ENCODE peak calls at places on chromosomes 12 and 14, in six cellular contexts. One of them, this sample, is unnamed.

GRCh38 chr14:76193696-76194095 is 42.0 kb downstream of the GPATCH2L start:
- DNase-seq in mesothelial cell of epicardium: no peak
- DNase-seq in progenitor cell of endocrine pancreas: no peak
- DNase-seq in cardiac fibroblast: no peak
- DNase-seq in colonic mucosa: no peak
- DNase-seq in endothelial cell: no peak
- DNase-seq in this sample: no peak

GRCh38 chr14:50040401-50040775 is 76.0 kb downstream of the VCPKMT start:
- DNase-seq in mesothelial cell of epicardium: no peak
- DNase-seq in progenitor cell of endocrine pancreas: no peak
- DNase-seq in cardiac fibroblast: peak; percentile 74
- DNase-seq in colonic mucosa: no peak
- DNase-seq in endothelial cell: no peak
- DNase-seq in this sample: peak; percentile 41

GRCh38 chr12:8577879-8578278 is 34.8 kb downstream of the AICDA start:
- DNase-seq in mesothelial cell of epicardium: no peak
- DNase-seq in progenitor cell of endocrine pancreas: no peak
- DNase-seq in cardiac fibroblast: no peak
- DNase-seq in colonic mucosa: no peak
- DNase-seq in endothelial cell: no peak
- DNase-seq in this sample: no peak

GRCh38 chr12:92784795-92785562 is 82.2 kb downstream of the PLEKHG7 start:
- DNase-seq in mesothelial cell of epicardium: no peak
- DNase-seq in progenitor cell of endocrine pancreas: no peak
- DNase-seq in cardiac fibroblast: peak; percentile 81
- DNase-seq in colonic mucosa: peak; percentile 25
- DNase-seq in endothelial cell: peak; percentile 25
- DNase-seq in this sample: peak; percentile 57

GRCh38 chr14:59788176-59788575 is 82.4 kb downstream of the RTN1 start:
- DNase-seq in mesothelial cell of epicardium: no peak
- DNase-seq in progenitor cell of endocrine pancreas: no peak
- DNase-seq in cardiac fibroblast: peak; percentile 5
- DNase-seq in colonic mucosa: no peak
- DNase-seq in endothelial cell: no peak
- DNase-seq in this sample: no peak

GRCh38 chr12:58148405-58148804 is 207.0 kb downstream of the ATP23 start:
- DNase-seq in mesothelial cell of epicardium: no peak
- DNase-seq in progenitor cell of endocrine pancreas: no peak
- DNase-seq in cardiac fibroblast: peak; percentile 61
- DNase-seq in colonic mucosa: no peak
- DNase-seq in endothelial cell: peak; percentile 4
- DNase-seq in this sample: no peak

GRCh38 chr14:52840916-52841315 is 49.5 kb upstream of the GNPNAT1 start:
- DNase-seq in mesothelial cell of epicardium: no peak
- DNase-seq in progenitor cell of endocrine pancreas: no peak
- DNase-seq in cardiac fibroblast: peak; percentile 73
- DNase-seq in colonic mucosa: no peak
- DNase-seq in endothelial cell: no peak
- DNase-seq in this sample: peak; percentile 12

GRCh38 chr12:124369055-124369900 is 74.4 kb downstream of the RFLNA start:
- DNase-seq in mesothelial cell of epicardium: no peak
- DNase-seq in progenitor cell of endocrine pancreas: no peak
- DNase-seq in cardiac fibroblast: peak; percentile 98
- DNase-seq in colonic mucosa: peak; percentile 82
- DNase-seq in endothelial cell: no peak
- DNase-seq in this sample: no peak

GRCh38 chr12:131194166-131194565 is 240.5 kb downstream of the ADGRD1 start:
- DNase-seq in mesothelial cell of epicardium: no peak
- DNase-seq in progenitor cell of endocrine pancreas: no peak
- DNase-seq in cardiac fibroblast: no peak
- DNase-seq in colonic mucosa: no peak
- DNase-seq in endothelial cell: no peak
- DNase-seq in this sample: no peak

GRCh38 chr12:52259850-52260249 is 14.6 kb upstream of the KRT86 start:
- DNase-seq in mesothelial cell of epicardium: no peak
- DNase-seq in progenitor cell of endocrine pancreas: no peak
- DNase-seq in cardiac fibroblast: no peak
- DNase-seq in colonic mucosa: no peak
- DNase-seq in endothelial cell: no peak
- DNase-seq in this sample: no peak

GRCh38 chr14:59015482-59015881 is 173.0 kb upstream of the DAAM1 start:
- DNase-seq in mesothelial cell of epicardium: no peak
- DNase-seq in progenitor cell of endocrine pancreas: no peak
- DNase-seq in cardiac fibroblast: no peak
- DNase-seq in colonic mucosa: no peak
- DNase-seq in endothelial cell: no peak
- DNase-seq in this sample: no peak

GRCh38 chr12:75766263-75767160 is 255.1 kb upstream of the KRR1 start:
- DNase-seq in mesothelial cell of epicardium: no peak
- DNase-seq in progenitor cell of endocrine pancreas: no peak
- DNase-seq in cardiac fibroblast: peak; percentile 48
- DNase-seq in colonic mucosa: no peak
- DNase-seq in endothelial cell: no peak
- DNase-seq in this sample: no peak

GRCh38 chr12:110339184-110339952 is 58.3 kb downstream of the ATP2A2 start:
- DNase-seq in mesothelial cell of epicardium: no peak
- DNase-seq in progenitor cell of endocrine pancreas: no peak
- DNase-seq in cardiac fibroblast: no peak
- DNase-seq in colonic mucosa: no peak
- DNase-seq in endothelial cell: no peak
- DNase-seq in this sample: no peak

GRCh38 chr14:49512147-49512551 is 74.0 kb downstream of the RPS29 start:
- DNase-seq in mesothelial cell of epicardium: no peak
- DNase-seq in progenitor cell of endocrine pancreas: no peak
- DNase-seq in cardiac fibroblast: peak; percentile 50
- DNase-seq in colonic mucosa: no peak
- DNase-seq in endothelial cell: no peak
- DNase-seq in this sample: no peak

GRCh38 chr14:105858676-105859025 is 332.3 kb downstream of the TMEM121 start:
- DNase-seq in mesothelial cell of epicardium: peak; percentile 19
- DNase-seq in progenitor cell of endocrine pancreas: no peak
- DNase-seq in cardiac fibroblast: no peak
- DNase-seq in colonic mucosa: no peak
- DNase-seq in endothelial cell: no peak
- DNase-seq in this sample: no peak

GRCh38 chr14:58427289-58428010 is at the start of the genes KIAA0586 and TIMM9:
- DNase-seq in mesothelial cell of epicardium: peak; percentile 91
- DNase-seq in progenitor cell of endocrine pancreas: peak; percentile 80
- DNase-seq in cardiac fibroblast: peak; percentile 99
- DNase-seq in colonic mucosa: peak; percentile 96
- DNase-seq in endothelial cell: peak; percentile 87
- DNase-seq in this sample: peak; percentile 91

GRCh38 chr12:80778005-80778541 is 61.4 kb downstream of the MYF5 start:
- DNase-seq in mesothelial cell of epicardium: no peak
- DNase-seq in progenitor cell of endocrine pancreas: no peak
- DNase-seq in cardiac fibroblast: peak; percentile 96
- DNase-seq in colonic mucosa: peak; percentile 47
- DNase-seq in endothelial cell: no peak
- DNase-seq in this sample: peak; percentile 71

GRCh38 chr14:99136047-99136400 is 136.0 kb downstream of the BCL11B start:
- DNase-seq in mesothelial cell of epicardium: no peak
- DNase-seq in progenitor cell of endocrine pancreas: no peak
- DNase-seq in cardiac fibroblast: no peak
- DNase-seq in colonic mucosa: peak; percentile 14
- DNase-seq in endothelial cell: no peak
- DNase-seq in this sample: no peak

GRCh38 chr14:27642251-27642866 is 1044.5 kb upstream of the NOVA1 start:
- DNase-seq in mesothelial cell of epicardium: no peak
- DNase-seq in progenitor cell of endocrine pancreas: no peak
- DNase-seq in cardiac fibroblast: no peak
- DNase-seq in colonic mucosa: no peak
- DNase-seq in endothelial cell: no peak
- DNase-seq in this sample: no peak

GRCh38 chr12:129564768-129565167 is 339.1 kb downstream of the TMEM132D start:
- DNase-seq in mesothelial cell of epicardium: no peak
- DNase-seq in progenitor cell of endocrine pancreas: no peak
- DNase-seq in cardiac fibroblast: no peak
- DNase-seq in colonic mucosa: no peak
- DNase-seq in endothelial cell: no peak
- DNase-seq in this sample: no peak

GRCh38 chr12:12470751-12471300 is 91.8 kb downstream of the DUSP16 start:
- DNase-seq in mesothelial cell of epicardium: no peak
- DNase-seq in progenitor cell of endocrine pancreas: no peak
- DNase-seq in cardiac fibroblast: no peak
- DNase-seq in colonic mucosa: no peak
- DNase-seq in endothelial cell: no peak
- DNase-seq in this sample: no peak

GRCh38 chr12:77352941-77353340 is 287.6 kb upstream of the E2F7 start:
- DNase-seq in mesothelial cell of epicardium: no peak
- DNase-seq in progenitor cell of endocrine pancreas: no peak
- DNase-seq in cardiac fibroblast: peak; percentile 21
- DNase-seq in colonic mucosa: no peak
- DNase-seq in endothelial cell: no peak
- DNase-seq in this sample: no peak

GRCh38 chr12:34340534-34341361 is 318.5 kb downstream of the ALG10 start:
- DNase-seq in mesothelial cell of epicardium: no peak
- DNase-seq in progenitor cell of endocrine pancreas: no peak
- DNase-seq in cardiac fibroblast: no peak
- DNase-seq in colonic mucosa: no peak
- DNase-seq in endothelial cell: no peak
- DNase-seq in this sample: no peak

GRCh38 chr12:21300632-21301031 is 34.1 kb downstream of the SLCO1A2 start:
- DNase-seq in mesothelial cell of epicardium: no peak
- DNase-seq in progenitor cell of endocrine pancreas: no peak
- DNase-seq in cardiac fibroblast: no peak
- DNase-seq in colonic mucosa: no peak
- DNase-seq in endothelial cell: no peak
- DNase-seq in this sample: no peak

GRCh38 chr14:64953310-64953654 is 10.7 kb upstream of the GPX2 start:
- DNase-seq in mesothelial cell of epicardium: no peak
- DNase-seq in progenitor cell of endocrine pancreas: no peak
- DNase-seq in cardiac fibroblast: no peak
- DNase-seq in colonic mucosa: no peak
- DNase-seq in endothelial cell: no peak
- DNase-seq in this sample: no peak
- TF ChIP-seq CTCF in mesothelial cell of epicardium: no peak
- TF ChIP-seq CTCF in progenitor cell of endocrine pancreas: no peak
- TF ChIP-seq CTCF in cardiac fibroblast: no peak
- TF ChIP-seq CTCF in colonic mucosa: no peak
- TF ChIP-seq CTCF in endothelial cell: no peak
- TF ChIP-seq CTCF in this sample: no peak

GRCh38 chr12:26090853-26091510 is 33.9 kb downstream of the BHLHE41 start:
- DNase-seq in mesothelial cell of epicardium: no peak
- DNase-seq in progenitor cell of endocrine pancreas: no peak
- DNase-seq in cardiac fibroblast: no peak
- DNase-seq in colonic mucosa: no peak
- DNase-seq in endothelial cell: no peak
- DNase-seq in this sample: no peak

GRCh38 chr12:26088999-26089398 is 35.8 kb downstream of the BHLHE41 start:
- DNase-seq in mesothelial cell of epicardium: no peak
- DNase-seq in progenitor cell of endocrine pancreas: no peak
- DNase-seq in cardiac fibroblast: no peak
- DNase-seq in colonic mucosa: no peak
- DNase-seq in endothelial cell: no peak
- DNase-seq in this sample: peak; percentile 52

GRCh38 chr12:26092706-26093105 is 32.1 kb downstream of the BHLHE41 start:
- DNase-seq in mesothelial cell of epicardium: no peak
- DNase-seq in progenitor cell of endocrine pancreas: no peak
- DNase-seq in cardiac fibroblast: no peak
- DNase-seq in colonic mucosa: no peak
- DNase-seq in endothelial cell: no peak
- DNase-seq in this sample: no peak

GRCh38 chr12:26097046-26097878 is 27.6 kb downstream of the BHLHE41 start:
- DNase-seq in mesothelial cell of epicardium: peak; percentile 69
- DNase-seq in progenitor cell of endocrine pancreas: peak; percentile 71
- DNase-seq in cardiac fibroblast: peak; percentile 83
- DNase-seq in colonic mucosa: peak; percentile 77
- DNase-seq in endothelial cell: peak; percentile 71
- DNase-seq in this sample: peak; percentile 77

GRCh38 chr12:26091837-26092236 is 33.0 kb downstream of the BHLHE41 start:
- DNase-seq in mesothelial cell of epicardium: no peak
- DNase-seq in progenitor cell of endocrine pancreas: no peak
- DNase-seq in cardiac fibroblast: peak; percentile 28
- DNase-seq in colonic mucosa: no peak
- DNase-seq in endothelial cell: peak; percentile 14
- DNase-seq in this sample: no peak
- TF ChIP-seq CTCF in mesothelial cell of epicardium: no peak
- TF ChIP-seq CTCF in progenitor cell of endocrine pancreas: peak; percentile 47
- TF ChIP-seq CTCF in cardiac fibroblast: peak; percentile 23
- TF ChIP-seq CTCF in colonic mucosa: no peak
- TF ChIP-seq CTCF in endothelial cell: no peak
- TF ChIP-seq CTCF in this sample: no peak

GRCh38 chr12:56600753-56601152 is 29.4 kb downstream of the BAZ2A start:
- DNase-seq in mesothelial cell of epicardium: no peak
- DNase-seq in progenitor cell of endocrine pancreas: no peak
- DNase-seq in cardiac fibroblast: no peak
- DNase-seq in colonic mucosa: no peak
- DNase-seq in endothelial cell: no peak
- DNase-seq in this sample: no peak

GRCh38 chr12:56599797-56600196 is 30.3 kb downstream of the BAZ2A start:
- DNase-seq in mesothelial cell of epicardium: no peak
- DNase-seq in progenitor cell of endocrine pancreas: no peak
- DNase-seq in cardiac fibroblast: no peak
- DNase-seq in colonic mucosa: no peak
- DNase-seq in endothelial cell: no peak
- DNase-seq in this sample: no peak

GRCh38 chr12:56599041-56599440 is 31.1 kb downstream of the BAZ2A start:
- DNase-seq in mesothelial cell of epicardium: no peak
- DNase-seq in progenitor cell of endocrine pancreas: no peak
- DNase-seq in cardiac fibroblast: no peak
- DNase-seq in colonic mucosa: no peak
- DNase-seq in endothelial cell: no peak
- DNase-seq in this sample: no peak

GRCh38 chr12:56602239-56602638 is 27.9 kb downstream of the BAZ2A start:
- DNase-seq in mesothelial cell of epicardium: no peak
- DNase-seq in progenitor cell of endocrine pancreas: no peak
- DNase-seq in cardiac fibroblast: peak; percentile 37
- DNase-seq in colonic mucosa: no peak
- DNase-seq in endothelial cell: no peak
- DNase-seq in this sample: no peak

GRCh38 chr12:56601503-56601902 is 28.6 kb downstream of the BAZ2A start:
- DNase-seq in mesothelial cell of epicardium: no peak
- DNase-seq in progenitor cell of endocrine pancreas: no peak
- DNase-seq in cardiac fibroblast: peak; percentile 26
- DNase-seq in colonic mucosa: peak; percentile 26
- DNase-seq in endothelial cell: peak; percentile 28
- DNase-seq in this sample: peak; percentile 44
- TF ChIP-seq CTCF in mesothelial cell of epicardium: no peak
- TF ChIP-seq CTCF in progenitor cell of endocrine pancreas: no peak
- TF ChIP-seq CTCF in cardiac fibroblast: peak; percentile 30
- TF ChIP-seq CTCF in colonic mucosa: no peak
- TF ChIP-seq CTCF in endothelial cell: no peak
- TF ChIP-seq CTCF in this sample: peak; percentile 11

DNA sequence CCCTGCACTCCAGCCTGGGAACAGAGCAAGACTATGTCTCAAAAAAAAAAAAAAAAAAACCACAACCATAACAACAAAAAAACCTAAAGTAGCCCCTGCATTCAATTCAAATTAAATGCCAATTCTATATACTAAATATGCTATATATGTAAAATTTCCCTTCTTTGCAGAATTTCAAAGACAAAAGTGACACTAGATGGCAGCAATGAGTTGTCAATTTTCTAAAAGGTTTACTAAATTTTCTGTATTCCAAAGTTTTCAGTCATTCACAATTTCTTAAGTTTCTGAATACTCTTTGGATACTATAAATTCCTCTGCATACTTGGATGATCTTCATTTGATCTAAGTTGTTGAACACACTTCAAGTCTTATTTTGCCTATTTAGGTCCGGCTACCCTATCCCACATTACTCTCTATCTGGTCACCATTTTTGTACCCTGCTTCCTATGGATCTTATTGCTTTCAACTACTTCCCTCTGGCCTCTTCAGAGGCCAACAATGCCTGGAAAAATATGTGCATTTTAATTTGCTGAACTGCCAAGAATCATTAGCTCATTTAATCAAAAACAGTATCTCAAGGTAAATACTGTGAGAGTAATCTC is 27.9 kb downstream of the HNRNPC start:
- DNase-seq in mesothelial cell of epicardium: no peak
- DNase-seq in progenitor cell of endocrine pancreas: no peak
- DNase-seq in cardiac fibroblast: peak; percentile 57
- DNase-seq in colonic mucosa: no peak
- DNase-seq in endothelial cell: no peak
- DNase-seq in this sample: no peak
- TF ChIP-seq CTCF in mesothelial cell of epicardium: peak; percentile 55
- TF ChIP-seq CTCF in progenitor cell of endocrine pancreas: peak; percentile 51
- TF ChIP-seq CTCF in cardiac fibroblast: peak; percentile 18
- TF ChIP-seq CTCF in colonic mucosa: peak; percentile 24
- TF ChIP-seq CTCF in endothelial cell: peak; percentile 62
- TF ChIP-seq CTCF in this sample: no peak

This sample was measured in GM20000.